ENCODE peak calls at places on chromosomes 13 and 19, in nine cellular contexts. M is HT1080; R is foreskin keratinocyte; I is fibroblast of pulmonary artery; L is HS-27A; A is stimulated activated CD4-positive, alpha-beta T cell treated with anti-CD3 and anti-CD28 coated beads, Interleukin-15, amount 100 ng/mL, for 1 hour; U is GF-D8; E is activated CD4-positive, alpha-beta T cell treated with anti-CD3 and anti-CD28 coated beads, Interleukin-2, amount 10 ng/mL, durations not matched to agents 7 days and 5 days; Z is GM20000. F is an unnamed sample.

GRCh38 chr13:90500569-90500968 is 846.9 kb upstream of the MIR17HG start:
- DNase-seq in M (no peak), R (no peak), I (no peak), L (no peak), A (no peak), U (no peak), E (no peak), Z (no peak), F (no peak)

GRCh38 chr19:2235396-2236284 is 489 bp downstream of the PLEKHJ1 start:
- DNase-seq in M (no peak), R (no peak), I (no peak), L (no peak), A (no peak), U (no peak), E (peak), Z (no peak), F (no peak)

GRCh38 chr13:114149774-114150740 is 17.6 kb upstream of the RASA3 start:
- DNase-seq in M (no peak), R (no peak), I (no peak), L (no peak), A (no peak), U (no peak), E (no peak), Z (no peak), F (no peak)

GRCh38 chr19:2619076-2619475 is 83.4 kb downstream of the GNG7 start:
- DNase-seq in M (no peak), R (no peak), I (no peak), L (no peak), A (no peak), U (peak), E (no peak), Z (no peak), F (no peak)

GRCh38 chr19:48393559-48394330 is at the start of gene GRIN2D:
- DNase-seq in M (no peak), R (no peak), I (peak), L (no peak), A (no peak), U (no peak), E (no peak), Z (no peak), F (no peak)

GRCh38 chr19:1169921-1170885 is 3.9 kb downstream of the SBNO2 start:
- DNase-seq in M (no peak), R (peak), I (peak), L (no peak), A (no peak), U (no peak), E (no peak), Z (no peak), F (no peak)

GRCh38 chr19:13610042-13610691 is 103.9 kb upstream of the CACNA1A start:
- DNase-seq in M (no peak), R (no peak), I (no peak), L (no peak), A (no peak), U (no peak), E (no peak), Z (no peak), F (no peak)

GRCh38 chr13:46160474-46161066 is 21.4 kb downstream of the LCP1 start:
- DNase-seq in M (peak), R (peak), I (peak), L (peak), A (no peak), U (peak), E (peak), Z (peak), F (no peak)

GRCh38 chr13:114106991-114107685 is 25.3 kb downstream of the RASA3 start:
- DNase-seq in M (no peak), R (no peak), I (no peak), L (no peak), A (no peak), U (no peak), E (no peak), Z (no peak), F (no peak)

GRCh38 chr19:9793051-9793591 is 24.6 kb upstream of the ZNF846 start:
- DNase-seq in M (no peak), R (peak), I (peak), L (no peak), A (peak), U (no peak), E (peak), Z (no peak), F (peak)

GRCh38 chr19:40592170-40592569 is 9.0 kb upstream of the LTBP4 start:
- DNase-seq in M (peak), R (peak), I (peak), L (no peak), A (no peak), U (no peak), E (peak), Z (peak), F (no peak)

GRCh38 chr13:44497801-44498200 is 78.3 kb downstream of the TSC22D1 start:
- DNase-seq in M (no peak), R (no peak), I (no peak), L (no peak), A (no peak), U (no peak), E (no peak), Z (no peak), F (no peak)

GRCh38 chr13:80408270-80408669 is 67.3 kb upstream of the SPRY2 start:
- DNase-seq in M (peak), R (no peak), I (no peak), L (no peak), A (no peak), U (no peak), E (no peak), Z (no peak), F (no peak)

GRCh38 chr19:17554968-17555479 is 425 bp upstream of the COLGALT1 start:
- DNase-seq in M (no peak), R (no peak), I (no peak), L (no peak), A (no peak), U (no peak), E (no peak), Z (no peak), F (no peak)

GRCh38 chr19:7654401-7654800 is 14.4 kb upstream of the RETN start:
- DNase-seq in M (no peak), R (peak), I (no peak), L (no peak), A (no peak), U (no peak), E (no peak), Z (no peak), F (no peak)

GRCh38 chr19:15418112-15418587 is 638 bp downstream of the AKAP8L start:
- DNase-seq in M (no peak), R (peak), I (peak), L (peak), A (no peak), U (no peak), E (no peak), Z (no peak), F (no peak)

GRCh38 chr13:33487575-33488243 is 202.2 kb upstream of the STARD13 start:
- DNase-seq in M (peak), R (peak), I (peak), L (no peak), A (no peak), U (peak), E (no peak), Z (peak), F (no peak)

GRCh38 chr19:33329727-33330126 is 27.4 kb upstream of the CEBPA start:
- DNase-seq in M (no peak), R (no peak), I (no peak), L (no peak), A (no peak), U (peak), E (no peak), Z (no peak), F (no peak)

GRCh38 chr13:48596128-48596429 is 57.6 kb upstream of the CYSLTR2 start:
- DNase-seq in M (no peak), R (no peak), I (no peak), L (no peak), A (no peak), U (no peak), E (no peak), Z (no peak), F (no peak)

GRCh38 chr19:1273263-1274041 is 1.9 kb upstream of the FAM174C start:
- DNase-seq in M (no peak), R (no peak), I (no peak), L (no peak), A (no peak), U (no peak), E (no peak), Z (no peak), F (no peak)

GRCh38 chr13:88464851-88465250 is 793.7 kb downstream of the SLITRK5 start:
- DNase-seq in M (no peak), R (no peak), I (no peak), L (no peak), A (no peak), U (no peak), E (no peak), Z (no peak), F (no peak)

GRCh38 chr13:26117620-26118019 is 65.8 kb upstream of the SHISA2 start:
- DNase-seq in M (no peak), R (no peak), I (no peak), L (no peak), A (no peak), U (no peak), E (no peak), Z (no peak), F (no peak)

GRCh38 chr13:79898202-79898826 is 417.4 kb downstream of the NDFIP2 start:
- DNase-seq in M (no peak), R (no peak), I (no peak), L (no peak), A (no peak), U (no peak), E (no peak), Z (no peak), F (no peak)